ENCODE peak calls at places on chromosomes 12 and 14, in eight cellular contexts. U is GM23248; F is naive thymus-derived CD4-positive, alpha-beta T cell; E is heart left ventricle; J is astrocyte; P is right cardiac atrium; T is psoas muscle; H is effector memory CD4-positive, alpha-beta T cell. W is an unnamed sample.

GRCh38 chr12:49367381-49368239 is at the start of gene SPATS2:
- DNase-seq in U (peak), F (no peak), E (peak), J (no peak), P (peak), T (peak), H (no peak), W (no peak)

GRCh38 chr14:20350860-20351259 is 7.4 kb downstream of the PARP2 start:
- DNase-seq in U (peak), F (no peak), E (no peak), J (no peak), P (no peak), T (no peak), H (no peak), W (no peak)

GRCh38 chr12:98403936-98404335 is 111.5 kb upstream of the TMPO start:
- DNase-seq in U (no peak), F (no peak), E (peak), J (no peak), P (peak), T (no peak), H (no peak), W (no peak)

GRCh38 chr14:104992501-104992900 is 6.9 kb downstream of the CLBA1 start:
- DNase-seq in U (no peak), F (no peak), E (no peak), J (no peak), P (no peak), T (no peak), H (no peak), W (no peak)

GRCh38 chr14:105067140-105067968 is 2.1 kb upstream of the GPR132 start:
- DNase-seq in U (peak), F (no peak), E (no peak), J (peak), P (no peak), T (peak), H (peak), W (no peak)

GRCh38 chr14:21846227-21846885 is 172.7 kb upstream of the OR4E1 start:
- DNase-seq in U (peak), F (peak), E (no peak), J (no peak), P (peak), T (no peak), H (peak), W (no peak)

GRCh38 chr14:68011629-68012028 is 192.1 kb downstream of the RAD51B start:
- DNase-seq in U (peak), F (no peak), E (no peak), J (peak), P (no peak), T (no peak), H (no peak), W (no peak)

GRCh38 chr14:89040080-89040437 is 215.6 kb downstream of the TTC8 start:
- DNase-seq in U (no peak), F (no peak), E (no peak), J (no peak), P (no peak), T (no peak), H (no peak), W (no peak)

GRCh38 chr12:46521145-46521544 is 148.6 kb upstream of the SLC38A2 start:
- DNase-seq in U (no peak), F (no peak), E (no peak), J (no peak), P (no peak), T (no peak), H (no peak), W (no peak)

GRCh38 chr14:55265197-55265596 is 6.0 kb upstream of the FBXO34 start:
- DNase-seq in U (no peak), F (no peak), E (no peak), J (no peak), P (no peak), T (no peak), H (no peak), W (no peak)

GRCh38 chr14:32077081-32078029 is at the start of gene ARHGAP5:
- DNase-seq in U (peak), F (peak), E (peak), J (peak), P (peak), T (no peak), H (peak), W (no peak)

GRCh38 chr14:90383126-90383730 is 13.6 kb upstream of the CALM1 start:
- DNase-seq in U (peak), F (peak), E (peak), J (peak), P (peak), T (peak), H (peak), W (peak)

GRCh38 chr14:68566075-68566474 is 226.8 kb downstream of the ZFP36L1 start:
- DNase-seq in U (no peak), F (no peak), E (no peak), J (no peak), P (no peak), T (no peak), H (no peak), W (no peak)

GRCh38 chr14:76930549-76930948 is 98.0 kb downstream of the IRF2BPL start:
- DNase-seq in U (no peak), F (no peak), E (no peak), J (no peak), P (no peak), T (no peak), H (no peak), W (no peak)

GRCh38 chr14:23604675-23605170 is 26.1 kb upstream of the JPH4 start:
- DNase-seq in U (no peak), F (no peak), E (no peak), J (no peak), P (peak), T (no peak), H (no peak), W (no peak)

GRCh38 chr14:87013583-87013982 is 979.4 kb downstream of the GALC start:
- DNase-seq in U (peak), F (no peak), E (no peak), J (peak), P (no peak), T (no peak), H (no peak), W (no peak)

GRCh38 chr14:90664911-90665695 is 151.1 kb downstream of the TTC7B start:
- DNase-seq in U (no peak), F (no peak), E (peak), J (no peak), P (peak), T (peak), H (no peak), W (no peak)

GRCh38 chr14:99609245-99610117 is 5.5 kb upstream of the CCDC85C start:
- DNase-seq in U (no peak), F (no peak), E (no peak), J (no peak), P (peak), T (no peak), H (no peak), W (no peak)

GRCh38 chr14:53214384-53214783 is 61.3 kb upstream of the DDHD1 start:
- DNase-seq in U (no peak), F (no peak), E (no peak), J (no peak), P (no peak), T (no peak), H (no peak), W (no peak)

GRCh38 chr12:19971396-19971802 is 396.9 kb upstream of the PDE3A start:
- DNase-seq in U (peak), F (no peak), E (no peak), J (peak), P (no peak), T (no peak), H (no peak), W (no peak)

GRCh38 chr14:73786632-73786941 is 65.0 kb upstream of the PTGR2 start:
- DNase-seq in U (peak), F (no peak), E (peak), J (no peak), P (peak), T (peak), H (no peak), W (no peak)

GRCh38 chr12:48063530-48063929 is 42.3 kb downstream of the SENP1 start:
- DNase-seq in U (no peak), F (no peak), E (no peak), J (no peak), P (no peak), T (no peak), H (no peak), W (no peak)

GRCh38 chr12:71854594-71854993 is 15.0 kb downstream of the TBC1D15 start:
- DNase-seq in U (no peak), F (no peak), E (no peak), J (no peak), P (no peak), T (no peak), H (no peak), W (no peak)

GRCh38 chr14:58862421-58862820 is 224.7 kb downstream of the DACT1 start:
- DNase-seq in U (no peak), F (no peak), E (no peak), J (no peak), P (no peak), T (no peak), H (no peak), W (no peak)

GRCh38 chr14:68216957-68217356 is 397.4 kb downstream of the RAD51B start:
- DNase-seq in U (no peak), F (no peak), E (no peak), J (no peak), P (no peak), T (no peak), H (no peak), W (no peak)

GRCh38 chr14:80325688-80326087 is 114.4 kb upstream of the DIO2 start:
- DNase-seq in U (no peak), F (no peak), E (no peak), J (no peak), P (no peak), T (no peak), H (no peak), W (no peak)

GRCh38 chr12:57456145-57456700 is 1.1 kb downstream of the INHBE start:
- DNase-seq in U (peak), F (peak), E (no peak), J (no peak), P (no peak), T (no peak), H (no peak), W (no peak)

GRCh38 chr12:113457710-113458109 is 14.0 kb downstream of the LHX5 start:
- DNase-seq in U (no peak), F (no peak), E (no peak), J (no peak), P (no peak), T (no peak), H (no peak), W (no peak)

GRCh38 chr14:91286530-91286937 is 42.0 kb upstream of the GPR68 start:
- DNase-seq in U (peak), F (peak), E (peak), J (peak), P (peak), T (peak), H (peak), W (no peak)

GRCh38 chr14:83842536-83842935 is 1687.4 kb upstream of the FLRT2 start:
- DNase-seq in U (no peak), F (no peak), E (no peak), J (no peak), P (no peak), T (no peak), H (no peak), W (no peak)

DNA sequence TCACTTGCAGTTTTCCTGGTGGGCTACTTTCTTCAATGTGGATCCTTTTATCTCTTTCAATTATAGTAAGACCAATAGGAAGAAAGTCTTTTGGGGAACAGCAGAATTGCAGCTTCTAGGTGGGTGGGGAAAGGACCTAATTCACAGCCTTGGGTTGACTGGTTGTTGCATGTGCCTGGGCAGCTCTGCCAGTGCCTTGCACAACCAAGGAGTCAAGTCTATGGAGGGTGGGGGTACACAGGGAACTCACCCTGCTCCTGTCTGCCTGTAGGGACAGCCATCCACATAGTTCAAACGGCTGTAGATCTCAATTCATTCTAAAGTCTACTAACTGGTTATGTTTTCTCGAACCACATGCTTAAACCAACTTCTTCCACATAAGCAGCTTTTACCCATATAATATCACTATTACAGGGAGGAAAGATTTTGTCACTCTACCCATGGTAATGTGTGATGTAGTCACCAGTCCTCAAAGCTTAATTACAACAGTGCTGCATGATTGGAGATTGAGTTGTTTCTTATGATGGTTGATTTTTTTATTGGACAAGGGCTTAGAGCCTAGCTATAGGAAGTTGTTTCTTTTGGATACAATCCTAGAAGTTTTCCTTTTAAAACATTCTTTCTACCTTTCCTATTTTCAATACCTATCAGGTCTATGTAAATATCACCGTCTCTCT is 117.7 kb upstream of the FRMD6 start:
- DNase-seq in U (peak), F (no peak), E (no peak), J (no peak), P (no peak), T (no peak), H (no peak), W (no peak)
- H3K27ac ChIP-seq in U (peak), F (no peak), E (no peak), J (peak), P (no peak), T (no peak), H (no peak), W (peak)

GRCh38 chr12:104668274-104668718 is 211.5 kb downstream of the CHST11 start:
- DNase-seq in U (no peak), F (no peak), E (peak), J (peak), P (peak), T (no peak), H (no peak), W (no peak)
- H3K27ac ChIP-seq in U (no peak), F (no peak), E (peak), J (no peak), P (peak), T (no peak), H (no peak), W (peak)

GRCh38 chr12:124507188-124508109 is 60.0 kb downstream of the NCOR2 start:
- DNase-seq in U (peak), F (no peak), E (peak), J (peak), P (peak), T (peak), H (no peak), W (no peak)
- H3K27ac ChIP-seq in U (no peak), F (no peak), E (peak), J (peak), P (peak), T (peak), H (no peak), W (no peak)

DNA sequence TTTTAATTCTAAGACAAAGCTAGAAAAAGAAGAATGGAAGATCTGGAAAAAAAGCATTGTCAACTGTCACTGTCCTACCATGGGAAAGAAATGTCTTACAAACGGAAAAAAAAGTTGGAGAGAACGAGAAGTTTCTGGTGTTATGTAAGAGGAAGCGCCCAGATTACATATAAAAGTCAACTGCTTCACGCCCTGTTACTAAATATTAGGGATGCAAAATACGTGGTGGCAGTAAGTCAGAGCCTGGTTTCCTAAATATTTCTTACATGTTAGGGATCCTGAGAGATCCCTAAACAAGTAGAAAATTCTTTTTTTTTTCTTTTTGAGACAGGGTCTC is 14.4 kb upstream of the FBXL14 start:
- DNase-seq in U (peak), F (no peak), E (no peak), J (no peak), P (no peak), T (no peak), H (no peak), W (no peak)
- H3K27ac ChIP-seq in U (peak), F (no peak), E (peak), J (no peak), P (no peak), T (no peak), H (no peak), W (peak)

DNA sequence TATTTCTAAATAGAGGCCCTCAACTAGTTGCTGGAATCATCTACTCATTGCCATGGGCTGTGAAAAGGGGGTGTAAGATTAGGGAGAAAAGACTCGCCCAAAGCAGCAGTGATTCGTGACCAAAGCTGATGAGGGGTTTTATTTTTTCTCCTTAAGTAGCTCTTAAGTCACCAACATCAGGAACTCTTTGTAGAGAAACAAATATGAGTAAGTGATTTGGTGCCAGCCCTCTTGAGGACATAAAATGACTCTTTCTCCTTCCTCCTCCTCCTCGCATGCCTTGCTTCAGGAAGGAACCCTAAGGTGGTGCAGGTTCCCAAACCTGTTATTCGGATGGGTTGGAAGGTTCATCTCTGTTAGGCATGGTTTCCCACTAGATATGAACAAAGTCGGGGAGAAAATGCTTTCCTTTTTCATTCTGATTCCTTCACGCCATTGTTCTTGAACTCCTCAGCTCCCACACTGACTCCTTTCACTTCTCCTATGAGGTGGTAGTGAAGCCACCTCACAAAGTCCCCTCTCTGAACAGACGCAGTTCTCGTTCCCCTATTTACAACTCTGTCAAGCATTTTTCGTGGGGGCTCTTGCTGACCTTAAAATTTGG is 113.4 kb downstream of the ETV6 start:
- DNase-seq in U (peak), F (no peak), E (no peak), J (no peak), P (no peak), T (no peak), H (no peak), W (no peak)
- H3K27ac ChIP-seq in U (peak), F (no peak), E (peak), J (peak), P (no peak), T (no peak), H (no peak), W (no peak)

GRCh38 chr12:126932156-126932555 is 1334.8 kb upstream of the TMEM132C start:
- DNase-seq in U (no peak), F (no peak), E (no peak), J (no peak), P (no peak), T (no peak), H (no peak), W (no peak)

GRCh38 chr12:126935435-126935834 is 1331.5 kb upstream of the TMEM132C start:
- DNase-seq in U (no peak), F (no peak), E (no peak), J (no peak), P (no peak), T (no peak), H (no peak), W (no peak)

GRCh38 chr12:126937431-126937830 is 1329.5 kb upstream of the TMEM132C start:
- DNase-seq in U (no peak), F (no peak), E (no peak), J (no peak), P (no peak), T (no peak), H (no peak), W (no peak)

DNA sequence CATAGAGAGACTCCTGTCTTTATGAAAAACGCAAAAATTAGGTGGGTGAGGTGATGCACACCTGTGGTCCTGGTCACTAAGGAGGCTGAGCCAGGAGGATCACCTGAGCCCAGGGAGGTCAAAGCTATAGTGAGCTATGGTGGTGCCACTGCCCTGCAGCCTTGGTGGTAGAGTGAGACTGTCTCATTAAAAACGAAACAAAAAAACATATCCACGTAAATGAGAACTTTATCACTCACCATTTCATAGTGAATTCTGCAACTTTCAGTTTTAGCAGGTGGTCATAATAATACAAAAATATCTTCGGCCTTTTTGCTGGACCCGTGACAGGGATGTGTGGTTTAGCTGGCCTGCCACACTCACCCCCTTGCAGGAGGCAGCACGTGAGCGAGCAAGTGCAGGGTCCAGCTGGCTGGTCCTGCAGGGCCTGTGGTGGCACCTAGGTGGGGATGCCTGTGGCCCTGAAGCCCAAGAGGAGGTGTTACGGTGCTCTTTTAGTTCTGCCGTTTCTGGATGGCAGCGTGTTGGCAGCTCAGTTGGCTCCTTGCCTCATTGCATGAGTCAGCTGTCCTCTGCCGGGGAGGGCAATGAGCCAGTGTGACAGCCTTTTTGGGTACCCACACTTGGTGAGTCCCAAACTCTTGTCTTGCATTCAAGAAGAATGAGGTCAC is 1330.7 kb upstream of the TMEM132C start:
- DNase-seq in U (peak), F (no peak), E (peak), J (peak), P (peak), T (peak), H (no peak), W (peak)
- H3K27ac ChIP-seq in U (no peak), F (no peak), E (no peak), J (no peak), P (no peak), T (no peak), H (no peak), W (no peak)

W was measured in epithelial cell of prostate.